ENCODE peak calls at places on chromosome 20, in nine cellular contexts. L is psoas muscle; F is lung; H is mesothelial cell of epicardium; U is stimulated activated CD4-positive, alpha-beta T cell treated with anti-CD3 and anti-CD28 coated beads, Interleukin-2, amount 100 ng/mL, for 4 hours; X is NCI-H510A treated with DMSO at 0.1 percent for 48 hours; K is A172; T is iris pigment epithelial cell; Q is T-helper 1 cell. S is an unnamed sample.

GRCh38 chr20:20941468-20941889 is 164.7 kb downstream of the LINC00237 start:
- DNase-seq in H (no peak), T (no peak), U (no peak), Q (no peak), F (no peak), K (no peak), L (no peak), X (no peak), S (no peak)

GRCh38 chr20:32157611-32158010 is 48.1 kb downstream of the TM9SF4 start:
- DNase-seq in T (no peak), F (no peak), U (no peak), H (no peak), X (no peak), Q (no peak), L (no peak), K (no peak), S (no peak)

GRCh38 chr20:8228315-8228714 is 96.2 kb downstream of the PLCB1 start:
- DNase-seq in K (no peak), X (no peak), F (no peak), U (no peak), T (no peak), H (no peak), L (no peak), Q (no peak), S (no peak)

GRCh38 chr20:37816003-37816402 is 86.9 kb upstream of the VSTM2L start:
- DNase-seq in X (no peak), U (no peak), Q (no peak), L (no peak), T (no peak), H (no peak), F (no peak), K (no peak), S (no peak)

GRCh38 chr20:61647741-61648140 is 395.7 kb downstream of the CDH4 start:
- DNase-seq in L (no peak), Q (no peak), T (no peak), X (no peak), H (no peak), U (no peak), F (no peak), K (no peak), S (no peak)

GRCh38 chr20:48180637-48181036 is 395.4 kb upstream of the SULF2 start:
- DNase-seq in U (no peak), K (peak; percentile 25), L (no peak), T (peak; percentile 81), Q (no peak), H (no peak), X (no peak), F (no peak), S (peak; percentile 62)

GRCh38 chr20:21136015-21136732 is 10.3 kb downstream of the KIZ start:
- DNase-seq in K (no peak), H (no peak), L (no peak), Q (no peak), F (no peak), U (no peak), T (no peak), X (no peak), S (no peak)

GRCh38 chr20:56630506-56631317 is 1.6 kb downstream of the TFAP2C start:
- DNase-seq in U (no peak), X (no peak), L (no peak), Q (no peak), H (peak; percentile 27), K (no peak), T (no peak), F (no peak), S (no peak)

GRCh38 chr20:37501940-37502339 is 19.1 kb upstream of the NNAT start:
- DNase-seq in K (no peak), H (no peak), F (no peak), L (no peak), U (no peak), Q (no peak), X (peak; percentile 89), T (no peak), S (no peak)

GRCh38 chr20:47735412-47736400 is 49.6 kb downstream of the SULF2 start:
- DNase-seq in U (no peak), X (no peak), H (no peak), L (peak; percentile 36), K (no peak), F (peak; percentile 57), T (peak; percentile 82), Q (no peak), S (no peak)

GRCh38 chr20:44447827-44448419 is 27.8 kb upstream of the TTPAL start:
- DNase-seq in H (no peak), X (no peak), U (no peak), K (no peak), T (no peak), Q (no peak), L (no peak), F (no peak), S (no peak)

GRCh38 chr20:36847009-36847709 is 28.8 kb upstream of the TLDC2 start:
- DNase-seq in T (peak; percentile 65), H (no peak), F (no peak), Q (no peak), U (no peak), K (no peak), X (no peak), L (peak; percentile 83), S (no peak)

GRCh38 chr20:31475472-31476312 is 604 bp downstream of the REM1 start:
- DNase-seq in F (no peak), X (no peak), H (no peak), U (no peak), K (no peak), T (no peak), Q (no peak), L (no peak), S (no peak)

GRCh38 chr20:49367113-49367512 is 89.3 kb upstream of the ZNFX1 start:
- DNase-seq in Q (no peak), H (no peak), K (no peak), F (no peak), U (no peak), X (no peak), T (no peak), L (no peak), S (peak; percentile 32)

S was measured in posterior cingulate gyrus.